ENCODE peak calls at places on chromosomes 5 and 9, in eight cellular contexts. One of them, this sample, is unnamed.

GRCh38 chr9:81825831-81826540 is 102.2 kb upstream of the SPATA31D4 start:
- DNase-seq in GM13977: no peak
- DNase-seq in stomach: no peak
- DNase-seq in mucosa of gallbladder: no peak
- DNase-seq in activated CD8-positive, alpha-beta memory T cell treated with anti-CD3 and anti-CD28 coated beads for 4 hours: no peak
- DNase-seq in NCI-H460: no peak
- DNase-seq in T-helper 1 cell: no peak
- DNase-seq in aorta: no peak
- DNase-seq in this sample: no peak

GRCh38 chr5:58259685-58260152 is 200.2 kb downstream of the PLK2 start:
- DNase-seq in GM13977: no peak
- DNase-seq in stomach: no peak
- DNase-seq in mucosa of gallbladder: no peak
- DNase-seq in activated CD8-positive, alpha-beta memory T cell treated with anti-CD3 and anti-CD28 coated beads for 4 hours: no peak
- DNase-seq in NCI-H460: peak; percentile 89
- DNase-seq in T-helper 1 cell: no peak
- DNase-seq in aorta: no peak
- DNase-seq in this sample: no peak

GRCh38 chr9:4009006-4009511 is 290.8 kb downstream of the GLIS3 start:
- DNase-seq in GM13977: no peak
- DNase-seq in stomach: no peak
- DNase-seq in mucosa of gallbladder: no peak
- DNase-seq in activated CD8-positive, alpha-beta memory T cell treated with anti-CD3 and anti-CD28 coated beads for 4 hours: no peak
- DNase-seq in NCI-H460: no peak
- DNase-seq in T-helper 1 cell: no peak
- DNase-seq in aorta: no peak
- DNase-seq in this sample: no peak

GRCh38 chr5:41527201-41527779 is 16.9 kb upstream of the PLCXD3 start:
- DNase-seq in GM13977: no peak
- DNase-seq in stomach: no peak
- DNase-seq in mucosa of gallbladder: no peak
- DNase-seq in activated CD8-positive, alpha-beta memory T cell treated with anti-CD3 and anti-CD28 coated beads for 4 hours: no peak
- DNase-seq in NCI-H460: no peak
- DNase-seq in T-helper 1 cell: no peak
- DNase-seq in aorta: peak; percentile 76
- DNase-seq in this sample: no peak

GRCh38 chr9:36041491-36041890 is 4.8 kb downstream of the RECK start:
- DNase-seq in GM13977: no peak
- DNase-seq in stomach: no peak
- DNase-seq in mucosa of gallbladder: no peak
- DNase-seq in activated CD8-positive, alpha-beta memory T cell treated with anti-CD3 and anti-CD28 coated beads for 4 hours: no peak
- DNase-seq in NCI-H460: no peak
- DNase-seq in T-helper 1 cell: no peak
- DNase-seq in aorta: no peak
- DNase-seq in this sample: no peak

GRCh38 chr9:135344523-135344901 is 135.1 kb upstream of the PPP1R26 start:
- DNase-seq in GM13977: no peak
- DNase-seq in stomach: no peak
- DNase-seq in mucosa of gallbladder: no peak
- DNase-seq in activated CD8-positive, alpha-beta memory T cell treated with anti-CD3 and anti-CD28 coated beads for 4 hours: no peak
- DNase-seq in NCI-H460: no peak
- DNase-seq in T-helper 1 cell: no peak
- DNase-seq in aorta: peak; percentile 57
- DNase-seq in this sample: no peak

GRCh38 chr5:54646285-54647101 is 128.9 kb downstream of the SNX18 start:
- DNase-seq in GM13977: peak; percentile 75
- DNase-seq in stomach: peak; percentile 73
- DNase-seq in mucosa of gallbladder: peak; percentile 64
- DNase-seq in activated CD8-positive, alpha-beta memory T cell treated with anti-CD3 and anti-CD28 coated beads for 4 hours: peak; percentile 52
- DNase-seq in NCI-H460: no peak
- DNase-seq in T-helper 1 cell: no peak
- DNase-seq in aorta: peak; percentile 84
- DNase-seq in this sample: peak; percentile 68

GRCh38 chr9:115590016-115590415 is 472.1 kb upstream of the TNC start:
- DNase-seq in GM13977: no peak
- DNase-seq in stomach: no peak
- DNase-seq in mucosa of gallbladder: peak; percentile 76
- DNase-seq in activated CD8-positive, alpha-beta memory T cell treated with anti-CD3 and anti-CD28 coated beads for 4 hours: no peak
- DNase-seq in NCI-H460: no peak
- DNase-seq in T-helper 1 cell: no peak
- DNase-seq in aorta: no peak
- DNase-seq in this sample: no peak

GRCh38 chr5:34541067-34541466 is 115.1 kb upstream of the RAI14 start:
- DNase-seq in GM13977: no peak
- DNase-seq in stomach: no peak
- DNase-seq in mucosa of gallbladder: no peak
- DNase-seq in activated CD8-positive, alpha-beta memory T cell treated with anti-CD3 and anti-CD28 coated beads for 4 hours: no peak
- DNase-seq in NCI-H460: no peak
- DNase-seq in T-helper 1 cell: no peak
- DNase-seq in aorta: no peak
- DNase-seq in this sample: no peak

GRCh38 chr5:11903614-11904269 is 504 bp downstream of the CTNND2 start:
- DNase-seq in GM13977: peak; percentile 56
- DNase-seq in stomach: no peak
- DNase-seq in mucosa of gallbladder: peak; percentile 23
- DNase-seq in activated CD8-positive, alpha-beta memory T cell treated with anti-CD3 and anti-CD28 coated beads for 4 hours: no peak
- DNase-seq in NCI-H460: peak; percentile 7
- DNase-seq in T-helper 1 cell: no peak
- DNase-seq in aorta: no peak
- DNase-seq in this sample: no peak

GRCh38 chr5:135386886-135387628 is 12.0 kb downstream of the MACROH2A1 start:
- DNase-seq in GM13977: no peak
- DNase-seq in stomach: peak; percentile 59
- DNase-seq in mucosa of gallbladder: peak; percentile 74
- DNase-seq in activated CD8-positive, alpha-beta memory T cell treated with anti-CD3 and anti-CD28 coated beads for 4 hours: no peak
- DNase-seq in NCI-H460: peak; percentile 70
- DNase-seq in T-helper 1 cell: no peak
- DNase-seq in aorta: no peak
- DNase-seq in this sample: no peak

GRCh38 chr5:1800470-1801060 is 642 bp upstream of the NDUFS6 start:
- DNase-seq in GM13977: no peak
- DNase-seq in stomach: no peak
- DNase-seq in mucosa of gallbladder: peak; percentile 14
- DNase-seq in activated CD8-positive, alpha-beta memory T cell treated with anti-CD3 and anti-CD28 coated beads for 4 hours: no peak
- DNase-seq in NCI-H460: no peak
- DNase-seq in T-helper 1 cell: no peak
- DNase-seq in aorta: peak; percentile 75
- DNase-seq in this sample: no peak

GRCh38 chr5:72434781-72435437 is 72.3 kb downstream of the ZNF366 start:
- DNase-seq in GM13977: no peak
- DNase-seq in stomach: no peak
- DNase-seq in mucosa of gallbladder: no peak
- DNase-seq in activated CD8-positive, alpha-beta memory T cell treated with anti-CD3 and anti-CD28 coated beads for 4 hours: no peak
- DNase-seq in NCI-H460: no peak
- DNase-seq in T-helper 1 cell: no peak
- DNase-seq in aorta: no peak
- DNase-seq in this sample: no peak

GRCh38 chr9:87878930-87879603 is 3.6 kb upstream of the SPATA31E1 start:
- DNase-seq in GM13977: no peak
- DNase-seq in stomach: no peak
- DNase-seq in mucosa of gallbladder: no peak
- DNase-seq in activated CD8-positive, alpha-beta memory T cell treated with anti-CD3 and anti-CD28 coated beads for 4 hours: no peak
- DNase-seq in NCI-H460: peak; percentile 78
- DNase-seq in T-helper 1 cell: no peak
- DNase-seq in aorta: no peak
- DNase-seq in this sample: no peak

GRCh38 chr5:75021229-75021628 is 31.1 kb downstream of the GCNT4 start:
- DNase-seq in GM13977: no peak
- DNase-seq in stomach: no peak
- DNase-seq in mucosa of gallbladder: no peak
- DNase-seq in activated CD8-positive, alpha-beta memory T cell treated with anti-CD3 and anti-CD28 coated beads for 4 hours: no peak
- DNase-seq in NCI-H460: no peak
- DNase-seq in T-helper 1 cell: no peak
- DNase-seq in aorta: no peak
- DNase-seq in this sample: no peak

GRCh38 chr5:3598236-3598635 is 2.6 kb downstream of the IRX1 start:
- DNase-seq in GM13977: peak; percentile 6
- DNase-seq in stomach: no peak
- DNase-seq in mucosa of gallbladder: no peak
- DNase-seq in activated CD8-positive, alpha-beta memory T cell treated with anti-CD3 and anti-CD28 coated beads for 4 hours: no peak
- DNase-seq in NCI-H460: no peak
- DNase-seq in T-helper 1 cell: no peak
- DNase-seq in aorta: no peak
- DNase-seq in this sample: no peak